ENCODE peak calls at places on chromosomes 3 and 15, in six cellular contexts. V is tibial nerve, O is HCT116, K is esophagus squamous epithelium, L is uterus, T is IMR-90. P is an unnamed sample. For H3K4me1, the result is how much of the 10 kb centered on the place peaks cover.

GRCh38 chr3:151869186-151869585 is 4.3 kb upstream of the SUCNR1 start:
- DNase-seq in V (no peak), O (no peak), K (no peak), L (no peak), T (no peak), P (no peak)

GRCh38 chr3:110577856-110578255 is 493.8 kb upstream of the NECTIN3 start:
- DNase-seq in V (no peak), O (no peak), K (no peak), L (no peak), T (no peak), P (no peak)

GRCh38 chr3:72010044-72010443 is 225.1 kb upstream of the PROK2 start:
- DNase-seq in V (no peak), O (no peak), K (no peak), L (no peak), T (no peak), P (no peak)

GRCh38 chr3:37124431-37124830 is 50.0 kb downstream of the LRRFIP2 start:
- DNase-seq in V (no peak), O (no peak), K (no peak), L (no peak), T (no peak), P (no peak)

GRCh38 chr3:12750223-12750622 is 8.8 kb downstream of the TMEM40 start:
- DNase-seq in V (no peak), O (peak), K (no peak), L (peak), T (peak), P (no peak)

GRCh38 chr3:8380904-8381704 is 120.5 kb upstream of the LMCD1 start:
- DNase-seq in V (no peak), O (no peak), K (no peak), L (no peak), T (no peak), P (no peak)

GRCh38 chr15:84570164-84570692 is 30.6 kb upstream of the ZSCAN2 start:
- DNase-seq in V (peak), O (no peak), K (no peak), L (peak), T (no peak), P (no peak)

GRCh38 chr3:46065294-46065705 is 38.0 kb upstream of the XCR1 start:
- DNase-seq in V (no peak), O (peak), K (no peak), L (no peak), T (peak), P (no peak)

GRCh38 chr3:139601191-139601961 is 61.8 kb upstream of the RBP1 start:
- DNase-seq in V (no peak), O (no peak), K (no peak), L (no peak), T (no peak), P (no peak)

GRCh38 chr3:113834983-113835382 is 3.6 kb upstream of the GRAMD1C start:
- DNase-seq in V (no peak), O (no peak), K (no peak), L (no peak), T (peak), P (no peak)

GRCh38 chr3:58173670-58174472 is 36.9 kb downstream of the DNASE1L3 start:
- DNase-seq in V (no peak), O (no peak), K (no peak), L (peak), T (no peak), P (no peak)

GRCh38 chr3:60047426-60048200 is 997.8 kb upstream of the CFAP20DC start:
- DNase-seq in V (no peak), O (no peak), K (no peak), L (no peak), T (no peak), P (peak)

GRCh38 chr15:69997701-69998273 is 99.9 kb downstream of the TLE3 start:
- DNase-seq in V (no peak), O (peak), K (no peak), L (no peak), T (peak), P (no peak)

GRCh38 chr3:33372218-33373081 is 67.8 kb downstream of the UBP1 start:
- DNase-seq in V (no peak), O (peak), K (no peak), L (no peak), T (peak), P (no peak)

GRCh38 chr15:77027111-77027696 is 32.3 kb downstream of the PSTPIP1 start:
- DNase-seq in V (peak), O (no peak), K (no peak), L (peak), T (no peak), P (no peak)

GRCh38 chr15:99502661-99503060 is 63.1 kb upstream of the MEF2A start:
- DNase-seq in V (no peak), O (no peak), K (no peak), L (no peak), T (no peak), P (no peak)

GRCh38 chr3:131194816-131195215 is 168.1 kb downstream of the NEK11 start:
- DNase-seq in V (no peak), O (no peak), K (no peak), L (no peak), T (no peak), P (no peak)

GRCh38 chr3:141913150-141913811 is 36.8 kb downstream of the ATP1B3 start:
- DNase-seq in V (no peak), O (peak), K (no peak), L (no peak), T (peak), P (no peak)

GRCh38 chr15:98781838-98782237 is 133.5 kb downstream of the IGF1R start:
- DNase-seq in V (no peak), O (no peak), K (no peak), L (no peak), T (no peak), P (no peak)

GRCh38 chr3:100210777-100211145 is 50.0 kb upstream of the TBC1D23 start:
- DNase-seq in V (no peak), O (no peak), K (no peak), L (no peak), T (peak), P (peak)

GRCh38 chr15:77966540-77967290 is 110.8 kb downstream of the TBC1D2B start:
- DNase-seq in V (no peak), O (peak), K (no peak), L (no peak), T (peak), P (no peak)

GRCh38 chr3:134074790-134075567 is 45.3 kb upstream of the SLCO2A1 start:
- DNase-seq in V (no peak), O (no peak), K (no peak), L (no peak), T (no peak), P (no peak)

GRCh38 chr3:4399476-4399875 is 67.6 kb downstream of the SUMF1 start:
- DNase-seq in V (no peak), O (no peak), K (no peak), L (no peak), T (no peak), P (peak)

GRCh38 chr3:33063651-33064051 is 33.3 kb downstream of the GLB1 start:
- DNase-seq in V (no peak), O (no peak), K (no peak), L (no peak), T (peak), P (no peak)

GRCh38 chr3:132348531-132348930 is 31.3 kb downstream of the ACP3 start:
- DNase-seq in V (no peak), O (no peak), K (no peak), L (no peak), T (no peak), P (no peak)

GRCh38 chr3:66789584-66790237 is 208.4 kb upstream of the KBTBD8 start:
- DNase-seq in V (no peak), O (no peak), K (no peak), L (peak), T (no peak), P (no peak)

GRCh38 chr15:62874064-62874463 is 168.5 kb upstream of the TPM1 start:
- DNase-seq in V (no peak), O (no peak), K (no peak), L (no peak), T (no peak), P (no peak)

DNA sequence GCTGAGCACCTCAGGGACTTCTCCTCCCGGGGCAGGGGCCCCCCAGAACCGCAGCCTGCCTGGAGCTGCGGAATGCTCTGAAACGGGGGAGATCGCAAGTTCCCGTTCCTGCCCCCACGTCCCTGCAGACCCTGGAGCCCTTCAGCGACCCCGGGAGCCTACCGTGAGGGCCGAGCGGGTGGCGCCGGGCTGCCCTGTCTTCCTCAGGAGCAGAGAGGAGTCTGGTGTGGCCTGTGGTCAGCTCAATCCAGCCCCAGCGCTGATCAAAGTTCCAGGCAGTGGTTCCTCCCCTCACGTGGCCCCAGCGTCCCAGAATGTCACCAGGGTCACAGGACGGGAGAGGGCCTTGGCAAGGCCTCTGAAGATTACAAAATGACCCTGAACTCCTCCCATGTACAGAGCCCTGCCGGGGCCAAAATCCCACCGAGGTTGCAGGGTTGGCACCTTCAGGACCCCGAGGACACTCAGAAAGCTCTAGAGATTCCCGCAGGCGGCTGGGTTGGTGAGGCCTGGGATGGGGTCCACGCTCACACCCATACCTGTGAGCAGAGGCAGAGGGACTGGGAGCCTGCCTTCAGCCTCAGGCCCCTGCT is at the start of gene CPN2:
- DNase-seq in V (no peak), O (no peak), K (no peak), L (no peak), T (no peak), P (no peak)
- TF ChIP-seq POLR2A in V (no peak), O (no peak), K (no peak), L (no peak), T (no peak), P (no peak)

GRCh38 chr15:34336947-34337556 is 529 bp downstream of the SLC12A6 start:
- DNase-seq in V (peak), O (no peak), K (no peak), L (no peak), T (no peak), P (no peak)
- H3K4me1 ChIP-seq in V (under half), O (under half), K (under half), L (under half), T (under half), P (under half)

DNA sequence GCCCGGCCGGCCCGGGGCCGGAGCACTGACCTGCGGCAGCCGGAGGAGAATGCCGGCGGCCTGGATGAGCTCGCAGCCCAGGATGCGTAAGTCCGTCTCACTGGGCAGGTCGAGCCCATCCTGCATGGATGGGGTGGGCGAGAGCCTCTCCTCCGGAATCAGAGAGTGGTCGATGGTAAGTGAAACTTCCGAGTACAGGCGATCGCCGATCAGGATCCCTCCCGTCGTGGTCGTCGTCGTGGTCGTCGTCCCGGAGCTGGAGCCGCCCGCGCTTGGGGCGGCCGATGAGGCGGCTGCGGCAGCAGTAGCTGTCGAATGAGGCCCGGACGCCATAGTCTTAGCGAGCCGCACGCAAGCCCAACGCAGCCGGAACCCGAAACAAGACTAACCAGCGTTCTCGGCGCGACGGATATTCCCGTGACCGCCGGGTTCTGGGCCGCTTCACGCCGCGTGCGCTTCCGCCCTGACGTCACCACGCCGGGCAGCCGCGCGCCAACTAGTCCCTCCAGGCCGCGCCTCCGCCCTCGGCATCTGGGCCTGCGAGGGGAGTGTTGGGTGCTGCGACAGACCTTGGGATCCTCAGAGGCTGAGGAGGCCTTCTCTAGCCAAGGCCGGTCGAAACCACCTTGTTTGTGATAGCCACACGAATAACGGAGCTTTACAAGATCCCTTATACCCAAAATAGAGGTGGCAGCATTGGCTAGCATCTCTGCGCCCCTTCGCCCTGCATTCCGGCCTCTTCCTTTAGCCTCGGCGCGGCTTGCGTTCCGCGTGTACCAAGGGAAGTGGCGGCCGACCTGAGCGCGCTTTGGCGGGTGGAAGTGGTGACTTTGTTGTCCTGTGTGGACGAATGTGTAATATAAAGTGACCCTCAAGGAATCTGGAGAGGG is at the start of gene CCNL1:
- DNase-seq in V (peak), O (peak), K (peak), L (peak), T (peak), P (peak)
- TF ChIP-seq POLR2A in V (peak), O (peak), K (peak), L (peak), T (peak), P (peak)

DNA sequence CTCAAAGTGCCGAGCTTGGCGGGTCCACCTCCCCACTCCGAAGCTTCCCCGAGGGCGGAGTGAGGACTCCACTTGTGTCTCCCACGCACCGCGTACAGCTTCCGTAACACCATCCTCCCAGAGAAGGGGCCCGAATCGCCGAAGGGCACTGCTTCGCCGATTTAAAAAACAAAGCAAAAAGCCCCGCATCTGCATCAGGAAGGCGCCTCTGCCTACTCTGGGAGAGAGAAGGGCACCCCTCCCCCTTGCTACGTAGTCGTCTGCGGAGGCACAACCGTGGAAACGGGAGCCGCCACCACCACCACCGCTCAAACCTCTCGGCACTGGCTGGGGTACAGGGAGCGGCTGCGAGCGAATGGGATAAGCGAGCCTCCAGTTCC is 492 bp downstream of the NCBP2 start:
- DNase-seq in V (no peak), O (no peak), K (no peak), L (no peak), T (peak), P (no peak)
- H3K4me1 ChIP-seq in V (under half), O (under half), K (under half), L (under half), T (under half), P (under half)

DNA sequence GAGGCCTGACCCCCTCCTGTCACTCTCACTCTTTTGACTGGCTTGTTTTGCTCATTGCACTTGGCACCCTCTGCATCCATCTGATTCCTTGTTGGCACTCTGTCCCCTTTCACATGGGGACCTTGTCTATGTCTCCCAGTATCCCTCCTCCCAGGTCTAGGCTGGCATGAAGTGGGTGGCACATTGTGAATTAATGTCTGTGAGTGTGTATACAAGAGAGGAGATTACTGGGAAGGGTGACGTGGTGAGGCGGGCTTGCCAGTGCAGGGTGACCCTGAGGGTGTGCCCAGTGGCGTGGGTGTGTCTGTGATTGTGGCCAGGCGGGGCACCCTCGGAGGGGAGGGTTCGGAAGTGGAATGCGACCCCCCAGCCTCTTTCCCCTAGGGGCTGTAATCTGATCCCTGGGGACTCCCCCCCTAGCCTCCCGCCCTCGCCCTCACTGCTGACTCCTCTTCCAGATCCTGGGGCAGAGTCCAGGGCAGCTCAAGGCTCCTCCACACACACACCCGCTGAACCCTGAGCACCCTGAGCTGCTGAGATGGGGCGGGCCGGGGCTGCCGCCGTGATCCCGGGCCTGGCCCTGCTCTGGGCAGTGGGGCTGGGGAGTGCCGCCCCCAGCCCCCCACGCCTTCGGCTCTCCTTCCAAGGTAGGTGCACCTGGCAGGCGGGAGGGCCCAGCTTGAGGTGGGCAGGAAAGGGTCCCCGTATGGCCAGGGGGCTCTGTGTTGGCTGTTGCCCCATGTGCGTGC is at the start of gene SEMA3B:
- DNase-seq in V (peak), O (no peak), K (no peak), L (peak), T (no peak), P (no peak)
- TF ChIP-seq POLR2A in V (peak), O (peak), K (no peak), L (peak), T (no peak), P (no peak)

DNA sequence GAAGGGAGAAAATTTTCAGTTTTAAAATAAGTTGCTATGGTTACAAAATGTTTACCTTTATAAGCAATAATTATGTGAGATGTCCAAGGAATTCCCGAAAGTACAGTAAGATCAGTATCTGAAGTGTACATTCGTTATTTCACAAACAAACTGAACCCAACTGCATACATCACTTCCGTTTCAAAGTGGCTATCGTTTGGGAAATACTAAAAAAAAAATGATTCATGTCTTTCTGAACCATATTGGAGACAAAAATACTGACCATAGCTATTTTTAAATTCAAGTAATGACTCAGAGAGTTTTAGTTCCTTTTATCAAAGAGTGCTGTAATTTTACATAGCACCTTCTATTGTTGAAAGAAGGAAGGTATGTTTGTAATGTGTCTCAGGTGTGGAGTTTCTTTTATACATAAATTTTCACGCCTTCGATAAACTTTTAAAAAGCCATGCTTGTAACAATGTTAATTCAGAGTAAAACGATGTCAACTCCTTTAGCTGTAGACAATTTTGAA is 8.0 kb upstream of the ANKRD28 start:
- DNase-seq in V (no peak), O (no peak), K (no peak), L (no peak), T (peak), P (no peak)
- H3K4me1 ChIP-seq in V (under half), O (under half), K (under half), L (under half), T (under half), P (under half)